ENCODE peak calls at places on chromosome 22, in eight cellular contexts. One of them, this sample, is unnamed.

GRCh38 chr22:35328472-35328885 is 28.8 kb downstream of the TOM1 start:
- DNase-seq in mesenchymal stem cell: no peak
- DNase-seq in dorsolateral prefrontal cortex: no peak
- DNase-seq in SW480: no peak
- DNase-seq in M059J: no peak
- DNase-seq in HS-5: no peak
- DNase-seq in hepatic stellate cell: no peak
- DNase-seq in lower leg skin: peak; percentile 89
- DNase-seq in this sample: no peak

GRCh38 chr22:24028533-24028932 is 17.4 kb downstream of the CABIN1 start:
- DNase-seq in M059J: no peak
- DNase-seq in SW480: no peak
- DNase-seq in dorsolateral prefrontal cortex: no peak
- DNase-seq in HS-5: no peak
- DNase-seq in hepatic stellate cell: no peak
- DNase-seq in lower leg skin: no peak
- DNase-seq in mesenchymal stem cell: no peak
- DNase-seq in this sample: no peak

GRCh38 chr22:31489632-31490495 is at the start of gene EIF4ENIF1:
- DNase-seq in M059J: peak; percentile 74
- DNase-seq in HS-5: peak; percentile 36
- DNase-seq in hepatic stellate cell: peak; percentile 90
- DNase-seq in dorsolateral prefrontal cortex: peak; percentile 88
- DNase-seq in mesenchymal stem cell: peak; percentile 87
- DNase-seq in SW480: peak; percentile 71
- DNase-seq in lower leg skin: peak; percentile 96
- DNase-seq in this sample: peak; percentile 16

GRCh38 chr22:21095773-21096107 is 50.0 kb downstream of the LRRC74B start:
- DNase-seq in SW480: no peak
- DNase-seq in lower leg skin: no peak
- DNase-seq in mesenchymal stem cell: no peak
- DNase-seq in HS-5: no peak
- DNase-seq in dorsolateral prefrontal cortex: no peak
- DNase-seq in M059J: no peak
- DNase-seq in hepatic stellate cell: no peak
- DNase-seq in this sample: no peak

GRCh38 chr22:41943661-41944209 is 3.2 kb downstream of the CENPM start:
- DNase-seq in mesenchymal stem cell: no peak
- DNase-seq in SW480: no peak
- DNase-seq in dorsolateral prefrontal cortex: no peak
- DNase-seq in HS-5: no peak
- DNase-seq in M059J: no peak
- DNase-seq in lower leg skin: no peak
- DNase-seq in hepatic stellate cell: no peak
- DNase-seq in this sample: peak; percentile 16

GRCh38 chr22:35154937-35155387 is 89.0 kb downstream of the ISX start:
- DNase-seq in mesenchymal stem cell: peak; percentile 50
- DNase-seq in HS-5: peak; percentile 3
- DNase-seq in dorsolateral prefrontal cortex: peak; percentile 60
- DNase-seq in M059J: peak; percentile 56
- DNase-seq in hepatic stellate cell: peak; percentile 63
- DNase-seq in SW480: peak; percentile 61
- DNase-seq in lower leg skin: no peak
- DNase-seq in this sample: no peak

GRCh38 chr22:45320326-45320976 is 10.7 kb downstream of the FAM118A start:
- DNase-seq in dorsolateral prefrontal cortex: no peak
- DNase-seq in HS-5: no peak
- DNase-seq in SW480: no peak
- DNase-seq in hepatic stellate cell: no peak
- DNase-seq in M059J: no peak
- DNase-seq in lower leg skin: no peak
- DNase-seq in mesenchymal stem cell: no peak
- DNase-seq in this sample: no peak

GRCh38 chr22:35477911-35478582 is 62.6 kb upstream of the RASD2 start:
- DNase-seq in lower leg skin: no peak
- DNase-seq in dorsolateral prefrontal cortex: no peak
- DNase-seq in hepatic stellate cell: peak; percentile 72
- DNase-seq in mesenchymal stem cell: peak; percentile 98
- DNase-seq in SW480: peak; percentile 50
- DNase-seq in HS-5: no peak
- DNase-seq in M059J: peak; percentile 96
- DNase-seq in this sample: peak; percentile 59

GRCh38 chr22:48431536-48432315 is 1395.9 kb downstream of the BRD1 start:
- DNase-seq in lower leg skin: no peak
- DNase-seq in mesenchymal stem cell: no peak
- DNase-seq in hepatic stellate cell: no peak
- DNase-seq in dorsolateral prefrontal cortex: no peak
- DNase-seq in HS-5: no peak
- DNase-seq in SW480: peak; percentile 46
- DNase-seq in M059J: no peak
- DNase-seq in this sample: no peak

GRCh38 chr22:44379817-44380560 is 67.2 kb upstream of the SHISAL1 start:
- DNase-seq in M059J: no peak
- DNase-seq in lower leg skin: no peak
- DNase-seq in SW480: no peak
- DNase-seq in mesenchymal stem cell: no peak
- DNase-seq in hepatic stellate cell: no peak
- DNase-seq in dorsolateral prefrontal cortex: no peak
- DNase-seq in HS-5: no peak
- DNase-seq in this sample: no peak

GRCh38 chr22:50016988-50017700 is 4.6 kb upstream of the IL17REL start:
- DNase-seq in hepatic stellate cell: no peak
- DNase-seq in SW480: no peak
- DNase-seq in M059J: peak; percentile 85
- DNase-seq in dorsolateral prefrontal cortex: no peak
- DNase-seq in lower leg skin: no peak
- DNase-seq in HS-5: no peak
- DNase-seq in mesenchymal stem cell: no peak
- DNase-seq in this sample: no peak

GRCh38 chr22:50530857-50531545 is 1.2 kb upstream of the TYMP start:
- DNase-seq in hepatic stellate cell: peak; percentile 77
- DNase-seq in lower leg skin: peak; percentile 98
- DNase-seq in dorsolateral prefrontal cortex: no peak
- DNase-seq in SW480: peak; percentile 58
- DNase-seq in HS-5: no peak
- DNase-seq in mesenchymal stem cell: peak; percentile 91
- DNase-seq in M059J: peak; percentile 84
- DNase-seq in this sample: no peak

GRCh38 chr22:42714768-42715430 is 5.8 kb downstream of the A4GALT start:
- DNase-seq in hepatic stellate cell: no peak
- DNase-seq in M059J: no peak
- DNase-seq in HS-5: no peak
- DNase-seq in SW480: peak; percentile 30
- DNase-seq in dorsolateral prefrontal cortex: no peak
- DNase-seq in mesenchymal stem cell: no peak
- DNase-seq in lower leg skin: no peak
- DNase-seq in this sample: no peak

GRCh38 chr22:25829237-25829636 is 87.2 kb downstream of the MYO18B start:
- DNase-seq in dorsolateral prefrontal cortex: no peak
- DNase-seq in lower leg skin: no peak
- DNase-seq in HS-5: no peak
- DNase-seq in mesenchymal stem cell: no peak
- DNase-seq in M059J: no peak
- DNase-seq in SW480: no peak
- DNase-seq in hepatic stellate cell: no peak
- DNase-seq in this sample: peak; percentile 64

GRCh38 chr22:46421272-46421671 is 85.8 kb downstream of the TRMU start:
- DNase-seq in SW480: no peak
- DNase-seq in dorsolateral prefrontal cortex: no peak
- DNase-seq in hepatic stellate cell: no peak
- DNase-seq in M059J: no peak
- DNase-seq in lower leg skin: no peak
- DNase-seq in HS-5: no peak
- DNase-seq in mesenchymal stem cell: no peak
- DNase-seq in this sample: no peak

GRCh38 chr22:25156736-25157135 is 42.9 kb upstream of the CRYBB3 start:
- DNase-seq in lower leg skin: no peak
- DNase-seq in M059J: no peak
- DNase-seq in SW480: no peak
- DNase-seq in HS-5: no peak
- DNase-seq in mesenchymal stem cell: no peak
- DNase-seq in hepatic stellate cell: no peak
- DNase-seq in dorsolateral prefrontal cortex: no peak
- DNase-seq in this sample: no peak

GRCh38 chr22:37218771-37219411 is 6.6 kb upstream of the SSTR3 start:
- DNase-seq in hepatic stellate cell: no peak
- DNase-seq in lower leg skin: no peak
- DNase-seq in mesenchymal stem cell: no peak
- DNase-seq in dorsolateral prefrontal cortex: no peak
- DNase-seq in M059J: no peak
- DNase-seq in SW480: no peak
- DNase-seq in HS-5: no peak
- DNase-seq in this sample: no peak

GRCh38 chr22:46060292-46061123 is 83.5 kb upstream of the WNT7B start:
- DNase-seq in SW480: no peak
- DNase-seq in lower leg skin: no peak
- DNase-seq in hepatic stellate cell: no peak
- DNase-seq in dorsolateral prefrontal cortex: peak; percentile 15
- DNase-seq in mesenchymal stem cell: no peak
- DNase-seq in M059J: no peak
- DNase-seq in HS-5: no peak
- DNase-seq in this sample: no peak

GRCh38 chr22:20508815-20509271 is 1.4 kb downstream of the MED15 start:
- DNase-seq in hepatic stellate cell: no peak
- DNase-seq in M059J: no peak
- DNase-seq in lower leg skin: no peak
- DNase-seq in HS-5: no peak
- DNase-seq in dorsolateral prefrontal cortex: no peak
- DNase-seq in mesenchymal stem cell: no peak
- DNase-seq in SW480: no peak
- DNase-seq in this sample: no peak

GRCh38 chr22:22799561-22799960 is 88.1 kb upstream of the IGLL5 start:
- DNase-seq in M059J: no peak
- DNase-seq in HS-5: no peak
- DNase-seq in hepatic stellate cell: no peak
- DNase-seq in lower leg skin: peak; percentile 80
- DNase-seq in SW480: no peak
- DNase-seq in mesenchymal stem cell: no peak
- DNase-seq in dorsolateral prefrontal cortex: no peak
- DNase-seq in this sample: no peak

GRCh38 chr22:37484115-37485005 is 1.8 kb downstream of the MFNG start:
- DNase-seq in dorsolateral prefrontal cortex: peak; percentile 47
- DNase-seq in hepatic stellate cell: no peak
- DNase-seq in lower leg skin: peak; percentile 96
- DNase-seq in mesenchymal stem cell: no peak
- DNase-seq in SW480: no peak
- DNase-seq in M059J: no peak
- DNase-seq in HS-5: no peak
- DNase-seq in this sample: no peak

GRCh38 chr22:32473388-32473952 is 1.1 kb upstream of the FBXO7 start:
- DNase-seq in mesenchymal stem cell: peak; percentile 79
- DNase-seq in HS-5: peak; percentile 45
- DNase-seq in dorsolateral prefrontal cortex: no peak
- DNase-seq in M059J: peak; percentile 51
- DNase-seq in hepatic stellate cell: peak; percentile 31
- DNase-seq in lower leg skin: no peak
- DNase-seq in SW480: peak; percentile 63
- DNase-seq in this sample: no peak

GRCh38 chr22:46842606-46843005 is 80.2 kb downstream of the TBC1D22A start:
- DNase-seq in hepatic stellate cell: no peak
- DNase-seq in SW480: no peak
- DNase-seq in mesenchymal stem cell: no peak
- DNase-seq in dorsolateral prefrontal cortex: no peak
- DNase-seq in lower leg skin: peak; percentile 93
- DNase-seq in HS-5: no peak
- DNase-seq in M059J: no peak
- DNase-seq in this sample: peak; percentile 68

GRCh38 chr22:17369553-17370035 is 334 bp downstream of the CECR2 start:
- DNase-seq in SW480: no peak
- DNase-seq in HS-5: no peak
- DNase-seq in hepatic stellate cell: no peak
- DNase-seq in lower leg skin: no peak
- DNase-seq in dorsolateral prefrontal cortex: no peak
- DNase-seq in M059J: no peak
- DNase-seq in mesenchymal stem cell: peak; percentile 1
- DNase-seq in this sample: no peak

GRCh38 chr22:29225422-29226090 is 19.9 kb downstream of the EMID1 start:
- DNase-seq in SW480: no peak
- DNase-seq in M059J: no peak
- DNase-seq in lower leg skin: peak; percentile 91
- DNase-seq in mesenchymal stem cell: peak; percentile 73
- DNase-seq in hepatic stellate cell: no peak
- DNase-seq in dorsolateral prefrontal cortex: no peak
- DNase-seq in HS-5: no peak
- DNase-seq in this sample: no peak

GRCh38 chr22:39809772-39810557 is 83.6 kb downstream of the ENTHD1 start:
- DNase-seq in M059J: no peak
- DNase-seq in lower leg skin: no peak
- DNase-seq in hepatic stellate cell: no peak
- DNase-seq in mesenchymal stem cell: no peak
- DNase-seq in SW480: no peak
- DNase-seq in HS-5: no peak
- DNase-seq in dorsolateral prefrontal cortex: no peak
- DNase-seq in this sample: no peak

GRCh38 chr22:50076646-50077624 is 8.3 kb downstream of the MLC1 start:
- DNase-seq in SW480: no peak
- DNase-seq in HS-5: no peak
- DNase-seq in mesenchymal stem cell: no peak
- DNase-seq in M059J: no peak
- DNase-seq in dorsolateral prefrontal cortex: no peak
- DNase-seq in lower leg skin: no peak
- DNase-seq in hepatic stellate cell: no peak
- DNase-seq in this sample: no peak

GRCh38 chr22:22450343-22450839 is 58.2 kb downstream of the ZNF280B start:
- DNase-seq in HS-5: no peak
- DNase-seq in lower leg skin: no peak
- DNase-seq in hepatic stellate cell: no peak
- DNase-seq in dorsolateral prefrontal cortex: no peak
- DNase-seq in M059J: no peak
- DNase-seq in mesenchymal stem cell: no peak
- DNase-seq in SW480: no peak
- DNase-seq in this sample: no peak

GRCh38 chr22:36252754-36253522 is at the start of gene APOL1:
- DNase-seq in lower leg skin: no peak
- DNase-seq in M059J: peak; percentile 71
- DNase-seq in SW480: peak; percentile 45
- DNase-seq in hepatic stellate cell: peak; percentile 67
- DNase-seq in dorsolateral prefrontal cortex: no peak
- DNase-seq in mesenchymal stem cell: peak; percentile 72
- DNase-seq in HS-5: no peak
- DNase-seq in this sample: peak; percentile 22

GRCh38 chr22:45284705-45285305 is at the start of gene UPK3A:
- DNase-seq in hepatic stellate cell: no peak
- DNase-seq in mesenchymal stem cell: peak; percentile 29
- DNase-seq in SW480: peak; percentile 62
- DNase-seq in lower leg skin: no peak
- DNase-seq in M059J: peak; percentile 41
- DNase-seq in HS-5: no peak
- DNase-seq in dorsolateral prefrontal cortex: peak; percentile 51
- DNase-seq in this sample: no peak